ENCODE peak calls at places on chromosome 18, in nine cellular contexts. Z, K, N, R, A, S, T, M and X are unnamed samples.

GRCh38 chr18:2589345-2590060 is 18.1 kb downstream of the NDC80 start:
- DNase-seq in Z (no peak), K (no peak), N (no peak), R (no peak), A (no peak), S (peak; percentile 54), T (no peak), M (no peak), X (no peak)

GRCh38 chr18:25230658-25231326 is 121.2 kb downstream of the ZNF521 start:
- DNase-seq in Z (no peak), K (peak; percentile 91), N (peak; percentile 85), R (peak; percentile 95), A (peak; percentile 81), S (no peak), T (no peak), M (no peak), X (peak; percentile 22)

GRCh38 chr18:49274188-49274714 is 186.2 kb downstream of the DYM start:
- DNase-seq in Z (no peak), K (peak; percentile 17), N (no peak), R (peak; percentile 78), A (no peak), S (peak; percentile 1), T (no peak), M (no peak), X (no peak)

GRCh38 chr18:27377251-27377650 is 192.1 kb upstream of the CHST9 start:
- DNase-seq in Z (no peak), K (peak; percentile 25), N (no peak), R (no peak), A (no peak), S (no peak), T (no peak), M (no peak), X (peak; percentile 12)

GRCh38 chr18:57901819-57902600 is 98.9 kb upstream of the ATP8B1 start:
- DNase-seq in Z (peak; percentile 10), K (no peak), N (no peak), R (peak; percentile 55), A (no peak), S (no peak), T (no peak), M (no peak), X (no peak)

GRCh38 chr18:10727477-10727876 is 201.7 kb downstream of the NAPG start:
- DNase-seq in Z (no peak), K (peak; percentile 3), N (no peak), R (peak; percentile 53), A (no peak), S (no peak), T (no peak), M (no peak), X (no peak)

GRCh38 chr18:69636529-69637301 is 236.0 kb downstream of the DOK6 start:
- DNase-seq in Z (peak; percentile 66), K (peak; percentile 6), N (no peak), R (no peak), A (no peak), S (no peak), T (no peak), M (peak; percentile 1), X (no peak)

GRCh38 chr18:80010551-80010906 is 22.2 kb upstream of the TXNL4A start:
- DNase-seq in Z (no peak), K (no peak), N (no peak), R (no peak), A (no peak), S (no peak), T (no peak), M (no peak), X (no peak)

GRCh38 chr18:5890606-5891360 is 4.5 kb downstream of the TMEM200C start:
- DNase-seq in Z (peak; percentile 83), K (no peak), N (no peak), R (no peak), A (no peak), S (no peak), T (no peak), M (no peak), X (peak; percentile 53)

GRCh38 chr18:61597321-61597720 is 264.1 kb downstream of the CDH20 start:
- DNase-seq in Z (no peak), K (peak; percentile 25), N (no peak), R (no peak), A (no peak), S (no peak), T (no peak), M (no peak), X (no peak)

GRCh38 chr18:54777989-54778388 is 50.3 kb upstream of the RAB27B start:
- DNase-seq in Z (no peak), K (no peak), N (no peak), R (no peak), A (no peak), S (no peak), T (no peak), M (no peak), X (no peak)

GRCh38 chr18:54775686-54776085 is 52.6 kb upstream of the RAB27B start:
- DNase-seq in Z (peak; percentile 20), K (peak; percentile 88), N (no peak), R (peak; percentile 61), A (no peak), S (peak; percentile 64), T (peak; percentile 59), M (no peak), X (peak; percentile 59)

GRCh38 chr18:54774971-54775665 is 53.2 kb upstream of the RAB27B start:
- DNase-seq in Z (no peak), K (no peak), N (no peak), R (peak; percentile 13), A (no peak), S (no peak), T (no peak), M (no peak), X (peak; percentile 76)

GRCh38 chr18:54777118-54777791 is 51.0 kb upstream of the RAB27B start:
- DNase-seq in Z (no peak), K (peak; percentile 30), N (no peak), R (no peak), A (no peak), S (no peak), T (no peak), M (no peak), X (no peak)

GRCh38 chr18:54776282-54776977 is 51.8 kb upstream of the RAB27B start:
- DNase-seq in Z (no peak), K (peak; percentile 99), N (peak; percentile 35), R (peak; percentile 99), A (no peak), S (peak; percentile 95), T (peak; percentile 90), M (no peak), X (no peak)
- H3K4me1 ChIP-seq in Z (no peaks in the 10 kb centered on the region), K (peaks cover 11% of the 10 kb centered on the region), N (no peaks in the 10 kb centered on the region), R (peaks cover 14% of the 10 kb centered on the region), A (no peaks in the 10 kb centered on the region), S (peaks cover 38% of the 10 kb centered on the region), T (peaks cover 39% of the 10 kb centered on the region), M (no peaks in the 10 kb centered on the region), X (peaks cover 40% of the 10 kb centered on the region)

GRCh38 chr18:76487076-76487475 is 8.0 kb downstream of the ZNF516 start:
- DNase-seq in Z (no peak), K (peak; percentile 50), N (no peak), R (peak; percentile 64), A (no peak), S (no peak), T (no peak), M (no peak), X (no peak)

GRCh38 chr18:76486600-76486999 is 8.4 kb downstream of the ZNF516 start:
- DNase-seq in Z (no peak), K (no peak), N (no peak), R (no peak), A (no peak), S (no peak), T (no peak), M (no peak), X (no peak)

GRCh38 chr18:76488190-76488589 is 6.9 kb downstream of the ZNF516 start:
- DNase-seq in Z (peak; percentile 15), K (no peak), N (no peak), R (peak; percentile 67), A (no peak), S (no peak), T (no peak), M (no peak), X (no peak)

GRCh38 chr18:76489081-76489480 is 6.0 kb downstream of the ZNF516 start:
- DNase-seq in Z (no peak), K (no peak), N (no peak), R (no peak), A (no peak), S (no peak), T (no peak), M (no peak), X (no peak)

DNA sequence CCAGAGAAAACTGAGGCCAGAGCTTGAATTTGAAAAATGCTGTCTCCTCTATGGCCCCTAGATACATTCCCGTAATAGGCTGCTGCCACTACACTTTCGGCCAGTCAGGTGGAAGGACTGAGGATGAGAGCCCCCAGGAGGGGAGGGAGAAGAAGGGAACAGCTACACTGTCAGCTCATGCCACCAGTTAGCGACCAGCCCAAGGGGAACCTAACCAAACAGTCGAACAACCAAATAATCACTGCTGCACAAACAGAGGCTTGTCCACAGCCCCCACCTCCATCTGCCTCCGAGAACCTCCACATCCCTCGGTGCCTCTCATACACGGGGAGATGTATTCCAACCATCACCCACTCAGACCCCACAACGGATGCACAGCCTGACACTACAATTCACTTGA is 7.3 kb downstream of the ZNF516 start:
- DNase-seq in Z (peak; percentile 53), K (no peak), N (no peak), R (no peak), A (no peak), S (no peak), T (no peak), M (no peak), X (no peak)
- H3K4me1 ChIP-seq in Z (peaks cover 51% of the 10 kb centered on the region), K (peaks cover 29% of the 10 kb centered on the region), N (peaks cover 16% of the 10 kb centered on the region), R (peaks cover 11% of the 10 kb centered on the region), A (peaks cover 24% of the 10 kb centered on the region), S (peaks cover 16% of the 10 kb centered on the region), T (peaks cover 14% of the 10 kb centered on the region), M (no peaks in the 10 kb centered on the region), X (peaks cover 7% of the 10 kb centered on the region)

GRCh38 chr18:55508637-55509036 is 79.4 kb downstream of the TCF4 start:
- DNase-seq in Z (no peak), K (no peak), N (no peak), R (peak; percentile 49), A (no peak), S (no peak), T (no peak), M (no peak), X (no peak)

GRCh38 chr18:55510809-55511208 is 77.2 kb downstream of the TCF4 start:
- DNase-seq in Z (peak; percentile 34), K (peak; percentile 90), N (peak; percentile 25), R (peak; percentile 87), A (peak; percentile 79), S (no peak), T (peak; percentile 53), M (no peak), X (no peak)

GRCh38 chr18:55509631-55510372 is 78.2 kb downstream of the TCF4 start:
- DNase-seq in Z (peak; percentile 65), K (peak; percentile 92), N (no peak), R (peak; percentile 72), A (peak; percentile 76), S (no peak), T (no peak), M (no peak), X (no peak)

GRCh38 chr18:55513199-55513598 is 74.8 kb downstream of the TCF4 start:
- DNase-seq in Z (no peak), K (peak; percentile 38), N (no peak), R (no peak), A (no peak), S (no peak), T (no peak), M (no peak), X (no peak)

GRCh38 chr18:55511277-55511676 is 76.7 kb downstream of the TCF4 start:
- DNase-seq in Z (no peak), K (no peak), N (no peak), R (no peak), A (no peak), S (no peak), T (no peak), M (no peak), X (no peak)
- H3K4me1 ChIP-seq in Z (peaks cover 58% of the 10 kb centered on the region), K (peaks cover 2% of the 10 kb centered on the region), N (no peaks in the 10 kb centered on the region), R (peaks cover 2% of the 10 kb centered on the region), A (peaks cover 7% of the 10 kb centered on the region), S (no peaks in the 10 kb centered on the region), T (peaks cover 56% of the 10 kb centered on the region), M (no peaks in the 10 kb centered on the region), X (peaks cover 6% of the 10 kb centered on the region)

GRCh38 chr18:35155403-35156117 is 85.3 kb upstream of the ZNF397 start:
- DNase-seq in Z (peak; percentile 47), K (no peak), N (no peak), R (peak; percentile 60), A (no peak), S (no peak), T (no peak), M (no peak), X (no peak)
- H3K4me1 ChIP-seq in Z (peaks cover 24% of the 10 kb centered on the region), K (no peaks in the 10 kb centered on the region), N (no peaks in the 10 kb centered on the region), R (no peaks in the 10 kb centered on the region), A (peaks cover 12% of the 10 kb centered on the region), S (no peaks in the 10 kb centered on the region), T (no peaks in the 10 kb centered on the region), M (peaks cover 19% of the 10 kb centered on the region), X (no peaks in the 10 kb centered on the region)